ENCODE peak calls at places on chromosomes 5 and 9, in nine cellular contexts. One of them, this sample, is unnamed.
A peak's percentile ranks its signal among the peaks of the same experiment; 100 is the strongest.

GRCh38 chr5:534743-535671 is 10.8 kb upstream of the SLC9A3 start:
- DNase-seq in adipocyte: no peak
- DNase-seq in AG04449: no peak
- DNase-seq in activated T-cell treated with anti-CD3 and anti-CD28 coated beads for 1 hour: no peak
- DNase-seq in stimulated activated naive B cell treated with anti-CD40 and anti-IgM and Interleukin-4, amounts not matched to agents 10 μg/mL and 1 μg/mL and 100 μg/mL, for 72 hours: no peak
- DNase-seq in NCI-H1436: no peak
- DNase-seq in astrocyte: no peak
- DNase-seq in CD4-positive, alpha-beta T cell: no peak
- DNase-seq in SK-MEL-5: no peak
- DNase-seq in this sample: no peak

GRCh38 chr5:179806250-179807045 is at the start of gene MGAT4B:
- DNase-seq in activated T-cell treated with anti-CD3 and anti-CD28 coated beads for 1 hour: no peak
- DNase-seq in astrocyte: peak; percentile 48
- DNase-seq in adipocyte: peak; percentile 91
- DNase-seq in NCI-H1436: peak; percentile 29
- DNase-seq in stimulated activated naive B cell treated with anti-CD40 and anti-IgM and Interleukin-4, amounts not matched to agents 10 μg/mL and 1 μg/mL and 100 μg/mL, for 72 hours: peak; percentile 58
- DNase-seq in SK-MEL-5: peak; percentile 56
- DNase-seq in AG04449: no peak
- DNase-seq in CD4-positive, alpha-beta T cell: peak; percentile 39
- DNase-seq in this sample: peak; percentile 48

GRCh38 chr9:83444110-83444509 is 94.1 kb downstream of the FRMD3 start:
- DNase-seq in CD4-positive, alpha-beta T cell: no peak
- DNase-seq in activated T-cell treated with anti-CD3 and anti-CD28 coated beads for 1 hour: no peak
- DNase-seq in NCI-H1436: no peak
- DNase-seq in stimulated activated naive B cell treated with anti-CD40 and anti-IgM and Interleukin-4, amounts not matched to agents 10 μg/mL and 1 μg/mL and 100 μg/mL, for 72 hours: no peak
- DNase-seq in adipocyte: peak; percentile 36
- DNase-seq in SK-MEL-5: no peak
- DNase-seq in astrocyte: no peak
- DNase-seq in AG04449: no peak
- DNase-seq in this sample: no peak

GRCh38 chr9:122248448-122248865 is 16.2 kb downstream of the RBM18 start:
- DNase-seq in CD4-positive, alpha-beta T cell: no peak
- DNase-seq in adipocyte: no peak
- DNase-seq in NCI-H1436: no peak
- DNase-seq in astrocyte: no peak
- DNase-seq in stimulated activated naive B cell treated with anti-CD40 and anti-IgM and Interleukin-4, amounts not matched to agents 10 μg/mL and 1 μg/mL and 100 μg/mL, for 72 hours: no peak
- DNase-seq in AG04449: no peak
- DNase-seq in activated T-cell treated with anti-CD3 and anti-CD28 coated beads for 1 hour: no peak
- DNase-seq in SK-MEL-5: no peak
- DNase-seq in this sample: no peak

GRCh38 chr5:61498121-61498520 is 166.1 kb downstream of the ZSWIM6 start:
- DNase-seq in AG04449: no peak
- DNase-seq in astrocyte: no peak
- DNase-seq in SK-MEL-5: no peak
- DNase-seq in stimulated activated naive B cell treated with anti-CD40 and anti-IgM and Interleukin-4, amounts not matched to agents 10 μg/mL and 1 μg/mL and 100 μg/mL, for 72 hours: no peak
- DNase-seq in adipocyte: no peak
- DNase-seq in NCI-H1436: no peak
- DNase-seq in CD4-positive, alpha-beta T cell: no peak
- DNase-seq in activated T-cell treated with anti-CD3 and anti-CD28 coated beads for 1 hour: no peak
- DNase-seq in this sample: no peak

GRCh38 chr5:135208555-135209494 is 174.8 kb upstream of the PITX1 start:
- DNase-seq in CD4-positive, alpha-beta T cell: no peak
- DNase-seq in activated T-cell treated with anti-CD3 and anti-CD28 coated beads for 1 hour: no peak
- DNase-seq in NCI-H1436: no peak
- DNase-seq in AG04449: peak; percentile 91
- DNase-seq in astrocyte: peak; percentile 95
- DNase-seq in stimulated activated naive B cell treated with anti-CD40 and anti-IgM and Interleukin-4, amounts not matched to agents 10 μg/mL and 1 μg/mL and 100 μg/mL, for 72 hours: no peak
- DNase-seq in adipocyte: peak; percentile 91
- DNase-seq in SK-MEL-5: no peak
- DNase-seq in this sample: peak; percentile 9

GRCh38 chr5:113070901-113071300 is 94.3 kb downstream of the DCP2 start:
- DNase-seq in NCI-H1436: no peak
- DNase-seq in adipocyte: no peak
- DNase-seq in astrocyte: no peak
- DNase-seq in SK-MEL-5: no peak
- DNase-seq in activated T-cell treated with anti-CD3 and anti-CD28 coated beads for 1 hour: no peak
- DNase-seq in stimulated activated naive B cell treated with anti-CD40 and anti-IgM and Interleukin-4, amounts not matched to agents 10 μg/mL and 1 μg/mL and 100 μg/mL, for 72 hours: no peak
- DNase-seq in CD4-positive, alpha-beta T cell: no peak
- DNase-seq in AG04449: no peak
- DNase-seq in this sample: no peak

GRCh38 chr5:124433170-124433569 is 313.3 kb downstream of the ZNF608 start:
- DNase-seq in astrocyte: no peak
- DNase-seq in SK-MEL-5: no peak
- DNase-seq in adipocyte: no peak
- DNase-seq in CD4-positive, alpha-beta T cell: no peak
- DNase-seq in NCI-H1436: no peak
- DNase-seq in AG04449: no peak
- DNase-seq in stimulated activated naive B cell treated with anti-CD40 and anti-IgM and Interleukin-4, amounts not matched to agents 10 μg/mL and 1 μg/mL and 100 μg/mL, for 72 hours: no peak
- DNase-seq in activated T-cell treated with anti-CD3 and anti-CD28 coated beads for 1 hour: no peak
- DNase-seq in this sample: no peak

GRCh38 chr9:101582593-101582992 is 12.2 kb downstream of the PPP3R2 start:
- DNase-seq in SK-MEL-5: no peak
- DNase-seq in stimulated activated naive B cell treated with anti-CD40 and anti-IgM and Interleukin-4, amounts not matched to agents 10 μg/mL and 1 μg/mL and 100 μg/mL, for 72 hours: no peak
- DNase-seq in astrocyte: peak; percentile 32
- DNase-seq in activated T-cell treated with anti-CD3 and anti-CD28 coated beads for 1 hour: no peak
- DNase-seq in AG04449: peak; percentile 64
- DNase-seq in CD4-positive, alpha-beta T cell: no peak
- DNase-seq in NCI-H1436: no peak
- DNase-seq in adipocyte: peak; percentile 42
- DNase-seq in this sample: no peak

GRCh38 chr5:69467442-69468225 is 25.0 kb upstream of the OCLN start:
- DNase-seq in activated T-cell treated with anti-CD3 and anti-CD28 coated beads for 1 hour: no peak
- DNase-seq in astrocyte: no peak
- DNase-seq in stimulated activated naive B cell treated with anti-CD40 and anti-IgM and Interleukin-4, amounts not matched to agents 10 μg/mL and 1 μg/mL and 100 μg/mL, for 72 hours: no peak
- DNase-seq in adipocyte: no peak
- DNase-seq in CD4-positive, alpha-beta T cell: no peak
- DNase-seq in AG04449: no peak
- DNase-seq in NCI-H1436: no peak
- DNase-seq in SK-MEL-5: no peak
- DNase-seq in this sample: no peak

GRCh38 chr9:131709741-131710499 is 30.0 kb downstream of the RAPGEF1 start:
- DNase-seq in SK-MEL-5: peak; percentile 60
- DNase-seq in CD4-positive, alpha-beta T cell: no peak
- DNase-seq in NCI-H1436: no peak
- DNase-seq in astrocyte: peak; percentile 59
- DNase-seq in stimulated activated naive B cell treated with anti-CD40 and anti-IgM and Interleukin-4, amounts not matched to agents 10 μg/mL and 1 μg/mL and 100 μg/mL, for 72 hours: no peak
- DNase-seq in activated T-cell treated with anti-CD3 and anti-CD28 coated beads for 1 hour: no peak
- DNase-seq in AG04449: no peak
- DNase-seq in adipocyte: no peak
- DNase-seq in this sample: no peak

GRCh38 chr9:35756743-35757526 is 2.9 kb upstream of the MSMP start:
- DNase-seq in astrocyte: no peak
- DNase-seq in adipocyte: peak; percentile 27
- DNase-seq in AG04449: no peak
- DNase-seq in SK-MEL-5: no peak
- DNase-seq in activated T-cell treated with anti-CD3 and anti-CD28 coated beads for 1 hour: peak; percentile 27
- DNase-seq in NCI-H1436: peak; percentile 65
- DNase-seq in stimulated activated naive B cell treated with anti-CD40 and anti-IgM and Interleukin-4, amounts not matched to agents 10 μg/mL and 1 μg/mL and 100 μg/mL, for 72 hours: peak; percentile 48
- DNase-seq in CD4-positive, alpha-beta T cell: peak; percentile 70
- DNase-seq in this sample: peak; percentile 62

GRCh38 chr9:135973276-135974219 is 12.4 kb upstream of the UBAC1 start:
- DNase-seq in SK-MEL-5: no peak
- DNase-seq in adipocyte: no peak
- DNase-seq in stimulated activated naive B cell treated with anti-CD40 and anti-IgM and Interleukin-4, amounts not matched to agents 10 μg/mL and 1 μg/mL and 100 μg/mL, for 72 hours: no peak
- DNase-seq in AG04449: no peak
- DNase-seq in NCI-H1436: no peak
- DNase-seq in astrocyte: no peak
- DNase-seq in CD4-positive, alpha-beta T cell: no peak
- DNase-seq in activated T-cell treated with anti-CD3 and anti-CD28 coated beads for 1 hour: no peak
- DNase-seq in this sample: no peak

GRCh38 chr5:178163772-178164735 is 10.4 kb upstream of the NHP2 start:
- DNase-seq in SK-MEL-5: peak; percentile 74
- DNase-seq in activated T-cell treated with anti-CD3 and anti-CD28 coated beads for 1 hour: peak; percentile 95
- DNase-seq in NCI-H1436: peak; percentile 71
- DNase-seq in CD4-positive, alpha-beta T cell: peak; percentile 95
- DNase-seq in AG04449: no peak
- DNase-seq in astrocyte: peak; percentile 18
- DNase-seq in adipocyte: peak; percentile 91
- DNase-seq in stimulated activated naive B cell treated with anti-CD40 and anti-IgM and Interleukin-4, amounts not matched to agents 10 μg/mL and 1 μg/mL and 100 μg/mL, for 72 hours: peak; percentile 86
- DNase-seq in this sample: peak; percentile 88

GRCh38 chr9:124665391-124666058 is 105.6 kb downstream of the NR6A1 start:
- DNase-seq in stimulated activated naive B cell treated with anti-CD40 and anti-IgM and Interleukin-4, amounts not matched to agents 10 μg/mL and 1 μg/mL and 100 μg/mL, for 72 hours: no peak
- DNase-seq in activated T-cell treated with anti-CD3 and anti-CD28 coated beads for 1 hour: no peak
- DNase-seq in AG04449: peak; percentile 23
- DNase-seq in SK-MEL-5: no peak
- DNase-seq in NCI-H1436: no peak
- DNase-seq in astrocyte: peak; percentile 86
- DNase-seq in CD4-positive, alpha-beta T cell: no peak
- DNase-seq in adipocyte: no peak
- DNase-seq in this sample: no peak

GRCh38 chr5:158922816-158923215 is 176.9 kb downstream of the EBF1 start:
- DNase-seq in astrocyte: no peak
- DNase-seq in CD4-positive, alpha-beta T cell: no peak
- DNase-seq in NCI-H1436: peak; percentile 90
- DNase-seq in AG04449: no peak
- DNase-seq in SK-MEL-5: no peak
- DNase-seq in stimulated activated naive B cell treated with anti-CD40 and anti-IgM and Interleukin-4, amounts not matched to agents 10 μg/mL and 1 μg/mL and 100 μg/mL, for 72 hours: no peak
- DNase-seq in adipocyte: no peak
- DNase-seq in activated T-cell treated with anti-CD3 and anti-CD28 coated beads for 1 hour: no peak
- DNase-seq in this sample: no peak

GRCh38 chr9:135701067-135701967 is 668 bp upstream of the KCNT1 start:
- DNase-seq in CD4-positive, alpha-beta T cell: no peak
- DNase-seq in NCI-H1436: no peak
- DNase-seq in stimulated activated naive B cell treated with anti-CD40 and anti-IgM and Interleukin-4, amounts not matched to agents 10 μg/mL and 1 μg/mL and 100 μg/mL, for 72 hours: no peak
- DNase-seq in AG04449: no peak
- DNase-seq in SK-MEL-5: no peak
- DNase-seq in adipocyte: no peak
- DNase-seq in astrocyte: no peak
- DNase-seq in activated T-cell treated with anti-CD3 and anti-CD28 coated beads for 1 hour: no peak
- DNase-seq in this sample: no peak

GRCh38 chr9:35448511-35448910 is 41.4 kb upstream of the RUSC2 start:
- DNase-seq in astrocyte: peak; percentile 5
- DNase-seq in CD4-positive, alpha-beta T cell: no peak
- DNase-seq in activated T-cell treated with anti-CD3 and anti-CD28 coated beads for 1 hour: no peak
- DNase-seq in AG04449: no peak
- DNase-seq in adipocyte: no peak
- DNase-seq in stimulated activated naive B cell treated with anti-CD40 and anti-IgM and Interleukin-4, amounts not matched to agents 10 μg/mL and 1 μg/mL and 100 μg/mL, for 72 hours: no peak
- DNase-seq in SK-MEL-5: no peak
- DNase-seq in NCI-H1436: no peak
- DNase-seq in this sample: no peak

GRCh38 chr5:16453609-16454008 is 12.0 kb downstream of the ZNF622 start:
- DNase-seq in activated T-cell treated with anti-CD3 and anti-CD28 coated beads for 1 hour: no peak
- DNase-seq in NCI-H1436: no peak
- DNase-seq in AG04449: no peak
- DNase-seq in CD4-positive, alpha-beta T cell: no peak
- DNase-seq in stimulated activated naive B cell treated with anti-CD40 and anti-IgM and Interleukin-4, amounts not matched to agents 10 μg/mL and 1 μg/mL and 100 μg/mL, for 72 hours: no peak
- DNase-seq in adipocyte: no peak
- DNase-seq in astrocyte: no peak
- DNase-seq in SK-MEL-5: peak; percentile 57
- DNase-seq in this sample: no peak

GRCh38 chr5:849651-850301 is 1.0 kb downstream of the ZDHHC11 start:
- DNase-seq in adipocyte: no peak
- DNase-seq in stimulated activated naive B cell treated with anti-CD40 and anti-IgM and Interleukin-4, amounts not matched to agents 10 μg/mL and 1 μg/mL and 100 μg/mL, for 72 hours: no peak
- DNase-seq in activated T-cell treated with anti-CD3 and anti-CD28 coated beads for 1 hour: no peak
- DNase-seq in AG04449: no peak
- DNase-seq in SK-MEL-5: no peak
- DNase-seq in astrocyte: no peak
- DNase-seq in CD4-positive, alpha-beta T cell: no peak
- DNase-seq in NCI-H1436: no peak
- DNase-seq in this sample: no peak

GRCh38 chr9:70421020-70421271 is 6.5 kb upstream of the KLF9 start:
- DNase-seq in SK-MEL-5: no peak
- DNase-seq in astrocyte: no peak
- DNase-seq in activated T-cell treated with anti-CD3 and anti-CD28 coated beads for 1 hour: no peak
- DNase-seq in CD4-positive, alpha-beta T cell: no peak
- DNase-seq in stimulated activated naive B cell treated with anti-CD40 and anti-IgM and Interleukin-4, amounts not matched to agents 10 μg/mL and 1 μg/mL and 100 μg/mL, for 72 hours: no peak
- DNase-seq in AG04449: no peak
- DNase-seq in NCI-H1436: no peak
- DNase-seq in adipocyte: no peak
- DNase-seq in this sample: no peak

GRCh38 chr5:144467795-144468194 is 297.1 kb downstream of the KCTD16 start:
- DNase-seq in stimulated activated naive B cell treated with anti-CD40 and anti-IgM and Interleukin-4, amounts not matched to agents 10 μg/mL and 1 μg/mL and 100 μg/mL, for 72 hours: no peak
- DNase-seq in activated T-cell treated with anti-CD3 and anti-CD28 coated beads for 1 hour: no peak
- DNase-seq in AG04449: no peak
- DNase-seq in astrocyte: peak; percentile 47
- DNase-seq in adipocyte: peak; percentile 78
- DNase-seq in NCI-H1436: peak; percentile 41
- DNase-seq in CD4-positive, alpha-beta T cell: no peak
- DNase-seq in SK-MEL-5: peak; percentile 54
- DNase-seq in this sample: no peak